ENCODE peak calls at places on chromosomes 16 and 17, in six cellular contexts. W is psoas muscle; A is CD8-positive, alpha-beta T cell; R is heart left ventricle; X is kidney epithelial cell; B is fibroblast of lung. E is an unnamed sample. For H3K36me3, the result is how much of the 10 kb centered on the place peaks cover.

GRCh38 chr16:51416921-51417320 is 265.9 kb upstream of the SALL1 start:
- DNase-seq in A (no peak), B (peak), X (no peak), W (no peak), R (no peak), E (no peak)

GRCh38 chr17:71084219-71084618 is 914.9 kb downstream of the KCNJ2 start:
- DNase-seq in X (no peak), A (no peak), W (no peak), B (no peak), R (no peak), E (no peak)

GRCh38 chr16:11047057-11047456 is 102.7 kb downstream of the CLEC16A start:
- DNase-seq in B (peak), A (no peak), R (no peak), W (no peak), X (no peak), E (peak)

GRCh38 chr17:78875738-78876597 is 27.0 kb downstream of the CEP295NL start:
- DNase-seq in R (no peak), W (no peak), X (peak), B (peak), A (no peak), E (no peak)

GRCh38 chr17:16363749-16364536 is 10.7 kb upstream of the CENPV start:
- DNase-seq in R (peak), W (peak), A (peak), B (peak), X (no peak), E (no peak)

GRCh38 chr16:12215302-12216105 is 239.0 kb downstream of the SNX29 start:
- DNase-seq in A (no peak), X (no peak), B (no peak), R (no peak), W (no peak), E (no peak)

GRCh38 chr16:85798901-85799496 is 345 bp downstream of the EMC8 start:
- DNase-seq in B (peak), R (peak), X (no peak), A (peak), W (no peak), E (no peak)

GRCh38 chr17:69575346-69575761 is 160.9 kb downstream of the MAP2K6 start:
- DNase-seq in W (no peak), A (no peak), R (no peak), X (peak), B (peak), E (peak)

GRCh38 chr16:68642436-68643064 is 2.6 kb upstream of the CDH3 start:
- DNase-seq in W (no peak), B (peak), A (no peak), X (no peak), R (no peak), E (no peak)

GRCh38 chr17:78484300-78485159 is 92.7 kb downstream of the DNAH17 start:
- DNase-seq in R (no peak), B (no peak), X (no peak), A (peak), W (no peak), E (no peak)

GRCh38 chr16:85387731-85388295 is 225.3 kb upstream of the GSE1 start:
- DNase-seq in B (no peak), R (no peak), A (no peak), W (no peak), X (no peak), E (no peak)

GRCh38 chr16:85017151-85017550 is 5.8 kb upstream of the ZDHHC7 start:
- DNase-seq in R (no peak), X (no peak), A (no peak), W (no peak), B (peak), E (no peak)

GRCh38 chr17:79504181-79504605 is 106.7 kb downstream of the RBFOX3 start:
- DNase-seq in B (no peak), R (no peak), X (no peak), W (no peak), A (no peak), E (no peak)

GRCh38 chr17:59027750-59028149 is 78.9 kb downstream of the TRIM37 start:
- DNase-seq in X (no peak), A (no peak), W (no peak), B (no peak), R (no peak), E (no peak)

GRCh38 chr17:39177256-39177655 is 11.3 kb upstream of the ARL5C start:
- DNase-seq in B (no peak), A (no peak), R (no peak), W (no peak), X (no peak), E (no peak)

GRCh38 chr17:73030995-73031394 is 61.5 kb downstream of the SLC39A11 start:
- DNase-seq in X (no peak), B (no peak), R (no peak), W (no peak), A (no peak), E (no peak)

GRCh38 chr17:46035112-46035818 is 36.2 kb downstream of the STH start:
- DNase-seq in A (no peak), X (no peak), B (no peak), W (no peak), R (no peak), E (no peak)

GRCh38 chr16:88672776-88673175 is 9.9 kb upstream of the MVD start:
- DNase-seq in A (no peak), R (no peak), W (peak), B (no peak), X (no peak), E (no peak)

GRCh38 chr16:49503242-49504022 is 129.8 kb downstream of the C16orf78 start:
- DNase-seq in W (peak), B (no peak), A (no peak), X (no peak), R (no peak), E (no peak)

GRCh38 chr17:29412780-29413565 is 22.8 kb downstream of the TAOK1 start:
- DNase-seq in X (peak), R (no peak), A (no peak), B (peak), W (no peak), E (peak)

GRCh38 chr17:82239926-82240505 is 11.2 kb downstream of the SLC16A3 start:
- DNase-seq in X (no peak), W (peak), A (no peak), B (no peak), R (no peak), E (no peak)

GRCh38 chr16:56389554-56389953 is 35.8 kb downstream of the AMFR start:
- DNase-seq in W (no peak), B (peak), A (no peak), X (no peak), R (no peak), E (peak)

GRCh38 chr16:2277466-2278271 is 9.7 kb upstream of the RNPS1 start:
- DNase-seq in A (no peak), R (no peak), X (no peak), W (no peak), B (no peak), E (no peak)

GRCh38 chr16:2280461-2280860 is 12.5 kb upstream of the RNPS1 start:
- DNase-seq in A (no peak), W (no peak), B (no peak), R (no peak), X (no peak), E (no peak)

GRCh38 chr16:2276501-2277195 is 8.7 kb upstream of the RNPS1 start:
- DNase-seq in W (no peak), R (no peak), A (no peak), X (no peak), B (no peak), E (no peak)

GRCh38 chr16:2278956-2279800 is 11.3 kb upstream of the RNPS1 start:
- DNase-seq in W (no peak), B (no peak), A (no peak), R (no peak), X (no peak), E (no peak)

DNA sequence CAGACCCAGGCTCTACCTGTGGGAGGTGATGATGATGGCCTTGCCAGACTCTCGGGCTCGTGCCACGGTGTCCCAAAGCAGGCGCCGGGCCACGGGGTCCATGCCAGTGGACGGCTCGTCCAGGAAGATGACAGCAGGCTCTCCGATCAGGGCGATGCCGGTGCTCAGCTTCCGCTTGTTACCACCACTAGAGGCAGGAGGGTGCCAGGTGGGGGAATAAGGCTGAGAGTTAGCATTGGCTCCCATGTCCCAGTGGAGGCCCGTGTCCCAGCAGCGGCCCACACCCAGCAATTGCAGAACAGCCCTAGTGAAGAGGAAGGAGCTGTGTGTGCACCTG is 10.3 kb upstream of the RNPS1 start:
- DNase-seq in B (no peak), X (no peak), W (no peak), A (no peak), R (no peak), E (no peak)
- TF ChIP-seq CTCF in B (peak), X (peak), W (no peak), A (no peak), R (no peak), E (no peak)

GRCh38 chr16:489606-490005 is 37.9 kb upstream of the CAPN15 start:
- DNase-seq in R (no peak), B (no peak), W (no peak), X (no peak), A (no peak), E (no peak)

GRCh38 chr16:490768-491167 is 36.7 kb upstream of the CAPN15 start:
- DNase-seq in X (no peak), B (no peak), W (no peak), A (no peak), R (no peak), E (no peak)

GRCh38 chr16:491225-491919 is 36.1 kb upstream of the CAPN15 start:
- DNase-seq in A (no peak), W (no peak), R (no peak), X (no peak), B (no peak), E (no peak)

GRCh38 chr16:495127-495748 is 32.3 kb upstream of the CAPN15 start:
- DNase-seq in B (peak), R (no peak), X (no peak), A (no peak), W (no peak), E (no peak)

GRCh38 chr16:492211-492875 is 35.2 kb upstream of the CAPN15 start:
- DNase-seq in R (no peak), A (no peak), X (no peak), B (no peak), W (no peak), E (no peak)
- H3K4me3 ChIP-seq in R (no peak), A (no peak), X (no peak), B (no peak), W (no peak), E (no peak)

DNA sequence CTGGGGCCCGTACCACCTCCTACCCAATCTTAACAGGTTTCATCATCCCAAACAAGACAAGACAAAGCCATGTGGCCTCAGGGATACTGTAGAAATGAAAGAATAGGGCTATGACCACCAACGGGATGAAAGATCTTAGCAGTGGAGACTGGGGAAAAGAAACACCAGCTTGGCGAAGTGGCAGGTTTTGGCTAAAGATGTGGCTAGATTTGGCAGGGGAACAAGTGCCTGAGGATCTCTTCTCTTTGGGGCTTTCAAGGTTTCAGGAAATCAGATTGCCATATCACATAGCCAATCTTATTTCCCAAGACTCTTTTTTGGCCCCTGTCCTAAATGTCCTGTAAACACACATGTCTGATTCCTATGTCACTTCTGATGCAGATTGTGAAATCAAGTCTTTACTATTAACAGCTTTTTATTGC is 6.9 kb downstream of the KRT24 start:
- DNase-seq in R (no peak), X (no peak), W (no peak), A (no peak), B (no peak), E (no peak)
- H3K36me3 ChIP-seq in R (under half), X (under half), W (under half), A (under half), B (under half), E (under half)

DNA sequence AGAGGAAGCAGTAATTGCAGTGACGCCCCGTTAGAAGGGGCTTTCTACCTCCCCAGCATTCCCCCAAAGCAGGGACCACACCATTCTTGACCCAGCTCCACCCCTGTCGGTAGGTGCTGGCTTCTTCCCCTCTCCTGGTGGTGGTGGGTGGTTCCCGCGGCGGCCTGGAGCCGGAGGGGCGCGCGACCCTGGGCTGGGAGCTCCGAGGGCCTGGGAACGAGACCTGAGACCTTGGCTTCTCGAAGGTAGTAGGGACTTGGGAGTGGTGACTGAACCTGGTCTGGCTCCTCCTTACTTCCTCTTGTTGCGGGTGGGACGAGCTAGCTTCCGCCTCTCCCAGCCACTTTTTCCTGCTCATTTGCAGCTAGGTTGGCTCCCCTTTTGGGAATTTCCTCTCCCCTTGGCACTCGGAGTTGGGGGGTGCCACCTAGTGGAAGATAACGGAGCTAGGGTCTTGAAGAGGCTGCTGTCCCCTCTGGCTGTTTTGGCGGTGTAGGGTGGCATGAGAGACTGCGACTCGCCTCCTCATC is 460 bp downstream of the GRN start:
- DNase-seq in A (no peak), W (no peak), R (peak), B (peak), X (peak), E (no peak)
- TF ChIP-seq CTCF in A (peak), W (peak), R (peak), B (peak), X (peak), E (peak)

DNA sequence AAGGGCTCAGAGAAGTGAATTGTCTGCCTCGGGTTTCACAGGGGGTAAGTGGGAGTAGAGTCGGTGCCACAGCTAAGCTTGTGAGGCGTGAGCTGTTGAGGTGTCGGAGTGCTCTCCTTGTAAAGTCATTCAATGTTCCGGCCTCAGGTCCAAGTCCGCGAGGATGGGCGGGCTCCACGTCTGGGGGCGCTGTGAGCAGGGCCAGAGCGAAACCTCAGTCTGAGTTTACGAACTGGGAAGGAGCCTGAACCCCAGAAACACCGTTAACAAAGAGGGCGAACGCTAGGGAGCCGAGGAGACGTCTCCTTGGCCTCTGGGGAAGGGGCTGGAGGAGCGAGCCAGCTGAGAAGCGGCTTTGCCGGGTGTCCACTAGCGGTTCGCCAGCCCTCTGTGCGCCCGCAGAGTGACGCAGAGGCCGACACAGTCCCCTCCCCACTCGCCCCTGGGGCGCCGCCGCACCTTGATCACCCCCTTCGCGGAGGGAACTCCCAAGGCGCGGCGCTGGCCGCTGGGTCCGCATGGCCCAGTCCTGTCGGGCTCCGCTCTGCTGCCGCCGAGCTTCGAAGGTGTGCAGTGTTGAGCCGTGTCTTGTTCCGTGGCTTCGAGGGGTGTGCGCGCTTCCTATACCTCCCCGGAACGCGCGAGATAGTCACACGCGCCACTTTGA is 4.9 kb downstream of the IRX3 start:
- DNase-seq in A (no peak), W (no peak), B (no peak), X (no peak), R (no peak), E (no peak)
- H3K4me3 ChIP-seq in A (no peak), W (no peak), B (no peak), X (no peak), R (peak), E (no peak)

GRCh38 chr16:81623365-81624102 is 155.6 kb upstream of the PLCG2 start:
- DNase-seq in X (no peak), W (no peak), R (no peak), B (no peak), A (peak), E (no peak)

GRCh38 chr16:81618661-81619060 is 160.4 kb upstream of the PLCG2 start:
- DNase-seq in A (no peak), B (no peak), X (no peak), W (no peak), R (no peak), E (no peak)

GRCh38 chr16:81620029-81620428 is 159.1 kb upstream of the PLCG2 start:
- DNase-seq in R (no peak), W (no peak), B (no peak), A (no peak), X (no peak), E (no peak)

GRCh38 chr16:81620796-81621195 is 158.3 kb upstream of the PLCG2 start:
- DNase-seq in W (no peak), R (no peak), A (no peak), X (no peak), B (no peak), E (no peak)

GRCh38 chr16:81621496-81621895 is 157.6 kb upstream of the PLCG2 start:
- DNase-seq in B (no peak), R (no peak), A (no peak), X (no peak), W (no peak), E (no peak)
- H3K36me3 ChIP-seq in B (under half), R (under half), A (under half), X (under half), W (under half), E (under half)

GRCh38 chr17:2837147-2837561 is 40.9 kb downstream of the RAP1GAP2 start:
- DNase-seq in B (no peak), X (no peak), R (no peak), W (no peak), A (no peak), E (no peak)
- TF ChIP-seq CTCF in B (no peak), X (no peak), R (no peak), W (no peak), A (peak), E (no peak)

GRCh38 chr16:79417465-79418093 is 183.0 kb downstream of the MAF start:
- DNase-seq in X (no peak), B (no peak), R (no peak), A (no peak), W (no peak), E (no peak)

GRCh38 chr16:79419148-79419547 is 181.4 kb downstream of the MAF start:
- DNase-seq in B (no peak), W (no peak), X (no peak), A (no peak), R (no peak), E (no peak)

GRCh38 chr16:79418588-79418987 is 181.9 kb downstream of the MAF start:
- DNase-seq in B (no peak), R (no peak), A (no peak), W (no peak), X (no peak), E (no peak)

GRCh38 chr16:79411805-79412204 is 188.7 kb downstream of the MAF start:
- DNase-seq in B (no peak), X (no peak), R (no peak), W (no peak), A (no peak), E (no peak)

DNA sequence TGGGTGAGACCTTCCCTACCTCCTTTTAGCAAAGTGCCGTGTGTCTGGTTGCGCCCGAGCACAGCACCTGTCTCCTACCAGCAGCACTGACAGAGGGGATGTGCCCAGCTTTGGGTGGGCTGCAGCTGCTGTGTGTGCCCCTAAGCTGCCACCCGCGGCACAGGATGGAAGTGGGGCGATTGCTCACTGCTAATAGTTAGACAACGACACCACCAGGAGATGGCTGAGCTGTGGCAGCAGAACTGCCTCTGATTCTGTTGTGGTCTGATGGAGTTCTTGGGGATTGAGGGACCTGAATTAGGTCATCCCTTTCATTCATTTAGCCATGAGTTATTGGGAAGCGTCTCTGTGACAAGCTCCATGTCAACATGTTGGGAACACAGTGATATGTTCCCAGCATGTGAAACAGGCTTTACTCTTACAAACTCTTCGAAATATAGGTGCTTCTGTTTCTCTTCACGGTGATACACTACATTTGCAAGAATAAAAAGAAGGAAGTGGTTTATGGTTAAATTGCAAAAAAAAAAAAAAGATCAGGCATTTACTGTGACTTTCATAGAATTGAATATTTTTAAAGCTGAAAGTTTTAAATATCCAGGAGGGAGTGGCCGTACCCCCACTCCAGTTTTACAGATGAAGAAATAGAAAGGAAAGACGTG is 184.4 kb downstream of the MAF start:
- DNase-seq in X (no peak), A (no peak), W (no peak), B (no peak), R (no peak), E (no peak)
- H3K4me3 ChIP-seq in X (no peak), A (peak), W (no peak), B (no peak), R (no peak), E (no peak)

DNA sequence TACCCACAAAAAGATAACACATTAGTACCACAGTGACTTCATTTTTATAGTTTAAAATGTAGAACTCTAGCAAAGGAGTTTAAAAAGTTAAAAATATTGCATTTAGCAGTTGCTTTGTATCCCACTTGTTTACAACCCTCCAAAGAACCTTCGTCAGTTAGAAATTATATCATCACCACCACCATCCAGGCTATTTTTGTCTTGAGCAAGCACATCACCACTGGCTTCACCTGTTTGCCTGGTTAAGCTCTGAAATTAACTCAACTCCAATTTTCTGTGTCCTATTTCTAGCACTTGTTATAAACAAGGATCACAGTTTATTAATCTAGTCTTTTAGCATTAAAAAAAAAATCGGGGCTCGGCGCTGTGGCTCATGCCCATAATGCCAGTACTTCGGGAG is 6.1 kb downstream of the GLYR1 start:
- DNase-seq in A (no peak), R (no peak), B (no peak), W (no peak), X (no peak), E (no peak)
- H3K36me3 ChIP-seq in A (under half), R (under half), B (under half), W (under half), X (under half), E (under half)

E was measured in BJ.